ENCODE peak calls at places on chromosomes 2 and 18, in six cellular contexts. Y is activated T-cell treated with anti-CD3 and anti-CD28 coated beads, Interleukin-2, amount 50 U/mL, for 72 hours; S is T-cell; T is MV-4-11; K is GM23248; Q is NAMALWA. E is an unnamed sample.

GRCh38 chr18:70292628-70293027 is 3.8 kb downstream of the SOCS6 start:
- DNase-seq in Y (no peak), S (no peak), T (peak), K (no peak), Q (no peak), E (no peak)

GRCh38 chr18:48813833-48814489 is 136.8 kb downstream of the SMAD7 start:
- DNase-seq in Y (no peak), S (peak), T (peak), K (no peak), Q (no peak), E (no peak)

GRCh38 chr2:8627692-8628085 is 54.2 kb upstream of the ID2 start:
- DNase-seq in Y (no peak), S (no peak), T (no peak), K (no peak), Q (no peak), E (no peak)

GRCh38 chr2:32746554-32747133 is 118.8 kb downstream of the TTC27 start:
- DNase-seq in Y (no peak), S (no peak), T (no peak), K (peak), Q (no peak), E (no peak)

GRCh38 chr2:232422051-232422450 is 15.4 kb downstream of the ALPG start:
- DNase-seq in Y (no peak), S (no peak), T (no peak), K (no peak), Q (no peak), E (no peak)

GRCh38 chr18:59783138-59783537 is 85.9 kb upstream of the CCBE1 start:
- DNase-seq in Y (peak), S (no peak), T (no peak), K (peak), Q (peak), E (peak)

GRCh38 chr18:59446012-59446411 is 86.9 kb upstream of the LMAN1 start:
- DNase-seq in Y (no peak), S (no peak), T (no peak), K (peak), Q (peak), E (peak)

GRCh38 chr2:235008584-235009044 is 56.8 kb downstream of the SH3BP4 start:
- DNase-seq in Y (no peak), S (no peak), T (no peak), K (peak), Q (no peak), E (no peak)

GRCh38 chr18:67669993-67670671 is 153.6 kb upstream of the DSEL start:
- DNase-seq in Y (no peak), S (no peak), T (no peak), K (peak), Q (no peak), E (peak)

GRCh38 chr18:26083099-26083498 is 7.3 kb downstream of the SS18 start:
- DNase-seq in Y (no peak), S (no peak), T (no peak), K (no peak), Q (no peak), E (no peak)

GRCh38 chr18:48583568-48583967 is 44.7 kb downstream of the CTIF start:
- DNase-seq in Y (no peak), S (no peak), T (no peak), K (peak), Q (no peak), E (no peak)

GRCh38 chr2:138104071-138104470 is 139.8 kb downstream of the HNMT start:
- DNase-seq in Y (no peak), S (no peak), T (no peak), K (no peak), Q (no peak), E (no peak)

E was measured in astrocyte of the hippocampus.